ENCODE peak calls at places on chromosome 9, in seven cellular contexts. One of them, this sample, is unnamed.

GRCh38 chr9:33350310-33350709 is 52.1 kb downstream of the AQP7 start:
- DNase-seq in lung microvascular endothelial cell: peak
- DNase-seq in AG20443: peak
- DNase-seq in activated CD4-positive, alpha-beta T cell treated with anti-CD3 and anti-CD28 coated beads for 36 hours: no peak
- DNase-seq in H9: no peak
- DNase-seq in NAMALWA: no peak
- DNase-seq in upper lobe of left lung: no peak
- DNase-seq in this sample: no peak

GRCh38 chr9:85045271-85045670 is 375.7 kb downstream of the NTRK2 start:
- DNase-seq in lung microvascular endothelial cell: no peak
- DNase-seq in AG20443: no peak
- DNase-seq in activated CD4-positive, alpha-beta T cell treated with anti-CD3 and anti-CD28 coated beads for 36 hours: no peak
- DNase-seq in H9: no peak
- DNase-seq in NAMALWA: no peak
- DNase-seq in upper lobe of left lung: no peak
- DNase-seq in this sample: no peak

GRCh38 chr9:129576546-129577543 is 44.1 kb downstream of the C9orf50 start:
- DNase-seq in lung microvascular endothelial cell: peak
- DNase-seq in AG20443: peak
- DNase-seq in activated CD4-positive, alpha-beta T cell treated with anti-CD3 and anti-CD28 coated beads for 36 hours: no peak
- DNase-seq in H9: no peak
- DNase-seq in NAMALWA: no peak
- DNase-seq in upper lobe of left lung: peak
- DNase-seq in this sample: no peak

GRCh38 chr9:2576631-2577030 is 45.0 kb upstream of the VLDLR start:
- DNase-seq in lung microvascular endothelial cell: peak
- DNase-seq in AG20443: no peak
- DNase-seq in activated CD4-positive, alpha-beta T cell treated with anti-CD3 and anti-CD28 coated beads for 36 hours: no peak
- DNase-seq in H9: no peak
- DNase-seq in NAMALWA: no peak
- DNase-seq in upper lobe of left lung: no peak
- DNase-seq in this sample: no peak

GRCh38 chr9:19149230-19149629 is 21.9 kb upstream of the PLIN2 start:
- DNase-seq in lung microvascular endothelial cell: no peak
- DNase-seq in AG20443: no peak
- DNase-seq in activated CD4-positive, alpha-beta T cell treated with anti-CD3 and anti-CD28 coated beads for 36 hours: no peak
- DNase-seq in H9: no peak
- DNase-seq in NAMALWA: no peak
- DNase-seq in upper lobe of left lung: no peak
- DNase-seq in this sample: no peak

GRCh38 chr9:18923167-18923566 is 109.8 kb downstream of the SAXO1 start:
- DNase-seq in lung microvascular endothelial cell: no peak
- DNase-seq in AG20443: no peak
- DNase-seq in activated CD4-positive, alpha-beta T cell treated with anti-CD3 and anti-CD28 coated beads for 36 hours: no peak
- DNase-seq in H9: no peak
- DNase-seq in NAMALWA: no peak
- DNase-seq in upper lobe of left lung: no peak
- DNase-seq in this sample: no peak

GRCh38 chr9:89835676-89836075 is 230.9 kb downstream of the GADD45G start:
- DNase-seq in lung microvascular endothelial cell: no peak
- DNase-seq in AG20443: no peak
- DNase-seq in activated CD4-positive, alpha-beta T cell treated with anti-CD3 and anti-CD28 coated beads for 36 hours: no peak
- DNase-seq in H9: no peak
- DNase-seq in NAMALWA: no peak
- DNase-seq in upper lobe of left lung: no peak
- DNase-seq in this sample: peak

GRCh38 chr9:94950733-94951590 is 224.5 kb downstream of the AOPEP start:
- DNase-seq in lung microvascular endothelial cell: peak
- DNase-seq in AG20443: no peak
- DNase-seq in activated CD4-positive, alpha-beta T cell treated with anti-CD3 and anti-CD28 coated beads for 36 hours: no peak
- DNase-seq in H9: no peak
- DNase-seq in NAMALWA: no peak
- DNase-seq in upper lobe of left lung: no peak
- DNase-seq in this sample: no peak

GRCh38 chr9:128045876-128046275 is 21.2 kb downstream of the NAIF1 start:
- DNase-seq in lung microvascular endothelial cell: no peak
- DNase-seq in AG20443: no peak
- DNase-seq in activated CD4-positive, alpha-beta T cell treated with anti-CD3 and anti-CD28 coated beads for 36 hours: no peak
- DNase-seq in H9: no peak
- DNase-seq in NAMALWA: no peak
- DNase-seq in upper lobe of left lung: no peak
- DNase-seq in this sample: no peak

GRCh38 chr9:32725066-32725860 is 58.1 kb upstream of the TMEM215 start:
- DNase-seq in lung microvascular endothelial cell: no peak
- DNase-seq in AG20443: no peak
- DNase-seq in activated CD4-positive, alpha-beta T cell treated with anti-CD3 and anti-CD28 coated beads for 36 hours: no peak
- DNase-seq in H9: no peak
- DNase-seq in NAMALWA: no peak
- DNase-seq in upper lobe of left lung: no peak
- DNase-seq in this sample: peak

GRCh38 chr9:91555132-91555531 is 131.5 kb upstream of the NFIL3 start:
- DNase-seq in lung microvascular endothelial cell: no peak
- DNase-seq in AG20443: no peak
- DNase-seq in activated CD4-positive, alpha-beta T cell treated with anti-CD3 and anti-CD28 coated beads for 36 hours: no peak
- DNase-seq in H9: no peak
- DNase-seq in NAMALWA: no peak
- DNase-seq in upper lobe of left lung: no peak
- DNase-seq in this sample: no peak

GRCh38 chr9:68498816-68499215 is 41.9 kb downstream of the TMEM252 start:
- DNase-seq in lung microvascular endothelial cell: no peak
- DNase-seq in AG20443: no peak
- DNase-seq in activated CD4-positive, alpha-beta T cell treated with anti-CD3 and anti-CD28 coated beads for 36 hours: no peak
- DNase-seq in H9: no peak
- DNase-seq in NAMALWA: no peak
- DNase-seq in upper lobe of left lung: no peak
- DNase-seq in this sample: peak

GRCh38 chr9:72149231-72149975 is at the start of gene GDA:
- DNase-seq in lung microvascular endothelial cell: no peak
- DNase-seq in AG20443: peak
- DNase-seq in activated CD4-positive, alpha-beta T cell treated with anti-CD3 and anti-CD28 coated beads for 36 hours: peak
- DNase-seq in H9: peak
- DNase-seq in NAMALWA: no peak
- DNase-seq in upper lobe of left lung: peak
- DNase-seq in this sample: no peak

GRCh38 chr9:136728548-136729123 is 14.1 kb downstream of the LCN10 start:
- DNase-seq in lung microvascular endothelial cell: peak
- DNase-seq in AG20443: peak
- DNase-seq in activated CD4-positive, alpha-beta T cell treated with anti-CD3 and anti-CD28 coated beads for 36 hours: peak
- DNase-seq in H9: peak
- DNase-seq in NAMALWA: no peak
- DNase-seq in upper lobe of left lung: peak
- DNase-seq in this sample: no peak

GRCh38 chr9:133763272-133764183 is 25.4 kb upstream of the SARDH start:
- DNase-seq in lung microvascular endothelial cell: peak
- DNase-seq in AG20443: peak
- DNase-seq in activated CD4-positive, alpha-beta T cell treated with anti-CD3 and anti-CD28 coated beads for 36 hours: no peak
- DNase-seq in H9: peak
- DNase-seq in NAMALWA: no peak
- DNase-seq in upper lobe of left lung: peak
- DNase-seq in this sample: no peak

This sample was measured in MV-4-11.